ENCODE peak calls at places on chromosome 5, in seven cellular contexts. S is HEK293T, K is COR-L47, G is neural crest cell, I is uterus, N is NCI-H1694, Q is EL. L is an unnamed sample.

GRCh38 chr5:16922430-16922829 is 13.7 kb downstream of the MYO10 start:
- DNase-seq in S (no peak), K (no peak), G (no peak), I (no peak), N (no peak), Q (no peak), L (no peak)

GRCh38 chr5:168608821-168609220 is 29.7 kb upstream of the PANK3 start:
- DNase-seq in S (no peak), K (no peak), G (no peak), I (no peak), N (no peak), Q (no peak), L (no peak)

GRCh38 chr5:110562189-110562588 is 164.3 kb downstream of the TMEM232 start:
- DNase-seq in S (no peak), K (no peak), G (no peak), I (no peak), N (no peak), Q (no peak), L (no peak)

GRCh38 chr5:68682400-68683152 is 411.2 kb upstream of the SLC30A5 start:
- DNase-seq in S (no peak), K (no peak), G (no peak), I (no peak), N (no peak), Q (no peak), L (peak; percentile 50)

GRCh38 chr5:170787216-170787615 is 3.7 kb downstream of the GABRP start:
- DNase-seq in S (no peak), K (no peak), G (no peak), I (no peak), N (no peak), Q (no peak), L (no peak)

GRCh38 chr5:124668353-124669299 is 77.8 kb downstream of the ZNF608 start:
- DNase-seq in S (no peak), K (no peak), G (no peak), I (no peak), N (no peak), Q (no peak), L (no peak)

GRCh38 chr5:111999286-111999685 is 242.3 kb upstream of the NREP start:
- DNase-seq in S (no peak), K (no peak), G (no peak), I (no peak), N (no peak), Q (peak; percentile 83), L (no peak)

GRCh38 chr5:151173711-151174611 is 16.4 kb upstream of the ANXA6 start:
- DNase-seq in S (no peak), K (no peak), G (no peak), I (peak; percentile 13), N (no peak), Q (no peak), L (no peak)

GRCh38 chr5:168334161-168335094 is 43.0 kb downstream of the WWC1 start:
- DNase-seq in S (no peak), K (no peak), G (peak; percentile 22), I (no peak), N (no peak), Q (peak; percentile 83), L (no peak)

GRCh38 chr5:132016721-132017250 is 5.3 kb upstream of the ACSL6 start:
- DNase-seq in S (no peak), K (no peak), G (no peak), I (no peak), N (no peak), Q (no peak), L (no peak)

GRCh38 chr5:79544136-79544535 is 30.2 kb upstream of the HOMER1 start:
- DNase-seq in S (no peak), K (no peak), G (no peak), I (no peak), N (no peak), Q (no peak), L (no peak)

GRCh38 chr5:117295941-117296340 is 721.3 kb upstream of the SEMA6A start:
- DNase-seq in S (no peak), K (no peak), G (no peak), I (no peak), N (no peak), Q (peak; percentile 8), L (no peak)

GRCh38 chr5:13866792-13867191 is 77.7 kb downstream of the DNAH5 start:
- DNase-seq in S (peak; percentile 28), K (no peak), G (peak; percentile 71), I (no peak), N (no peak), Q (peak; percentile 47), L (no peak)

GRCh38 chr5:18314192-18314778 is 680.0 kb downstream of the TAF11L14 start:
- DNase-seq in S (no peak), K (peak; percentile 16), G (peak; percentile 12), I (no peak), N (peak; percentile 36), Q (peak; percentile 9), L (peak; percentile 26)